ENCODE peak calls at places on chromosomes 3 and 15, in ten cellular contexts. V is stomach, U is epithelial cell of prostate, T is PC-9, G is mammary epithelial cell, Z is GM23248, K is HL-60, Y is tibial nerve, O is pancreas, W is psoas muscle. F is an unnamed sample.

GRCh38 chr3:119293761-119294401 is at the start of gene ARHGAP31:
- DNase-seq in V (peak), U (no peak), T (peak), G (peak), Z (peak), K (peak), Y (peak), O (peak), W (peak), F (peak)

GRCh38 chr15:26891448-26891881 is 24.6 kb downstream of the GABRA5 start:
- DNase-seq in V (peak), U (peak), T (peak), G (peak), Z (peak), K (peak), Y (no peak), O (peak), W (no peak), F (peak)

GRCh38 chr15:88539441-88539840 is 7.0 kb downstream of the DET1 start:
- DNase-seq in V (no peak), U (no peak), T (no peak), G (no peak), Z (no peak), K (no peak), Y (no peak), O (no peak), W (no peak), F (no peak)

GRCh38 chr3:50139718-50140423 is 15.3 kb upstream of the SEMA3F start:
- DNase-seq in V (no peak), U (no peak), T (no peak), G (no peak), Z (no peak), K (no peak), Y (no peak), O (no peak), W (no peak), F (no peak)

GRCh38 chr15:36401586-36401966 is 177.8 kb upstream of the CDIN1 start:
- DNase-seq in V (no peak), U (no peak), T (no peak), G (no peak), Z (no peak), K (no peak), Y (no peak), O (no peak), W (no peak), F (no peak)

GRCh38 chr3:27302891-27303290 is 66.3 kb downstream of the NEK10 start:
- DNase-seq in V (no peak), U (no peak), T (no peak), G (no peak), Z (no peak), K (no peak), Y (no peak), O (no peak), W (no peak), F (no peak)

GRCh38 chr3:25508433-25508832 is 80.4 kb downstream of the RARB start:
- DNase-seq in V (no peak), U (no peak), T (no peak), G (no peak), Z (no peak), K (no peak), Y (no peak), O (no peak), W (no peak), F (no peak)

GRCh38 chr3:95037927-95038326 is 975.1 kb downstream of the NSUN3 start:
- DNase-seq in V (no peak), U (no peak), T (no peak), G (no peak), Z (no peak), K (peak), Y (no peak), O (no peak), W (no peak), F (no peak)

GRCh38 chr3:177561769-177562360 is 364.6 kb upstream of the TBL1XR1 start:
- DNase-seq in V (no peak), U (no peak), T (no peak), G (no peak), Z (no peak), K (no peak), Y (no peak), O (no peak), W (no peak), F (no peak)

GRCh38 chr3:7062714-7063113 is 201.8 kb downstream of the GRM7 start:
- DNase-seq in V (no peak), U (no peak), T (no peak), G (no peak), Z (no peak), K (no peak), Y (no peak), O (no peak), W (no peak), F (no peak)

GRCh38 chr3:133575121-133575520 is 1.6 kb downstream of the CDV3 start:
- DNase-seq in V (no peak), U (no peak), T (no peak), G (peak), Z (peak), K (no peak), Y (no peak), O (no peak), W (no peak), F (no peak)

GRCh38 chr3:100108464-100109079 is 5.7 kb downstream of the FILIP1L start:
- DNase-seq in V (no peak), U (no peak), T (no peak), G (no peak), Z (no peak), K (no peak), Y (no peak), O (no peak), W (no peak), F (no peak)

GRCh38 chr3:52707585-52707984 is 1.7 kb downstream of the SPCS1 start:
- DNase-seq in V (no peak), U (no peak), T (no peak), G (no peak), Z (no peak), K (no peak), Y (no peak), O (no peak), W (no peak), F (no peak)

GRCh38 chr15:70387086-70387485 is 289.4 kb upstream of the TLE3 start:
- DNase-seq in V (no peak), U (no peak), T (no peak), G (no peak), Z (no peak), K (no peak), Y (no peak), O (no peak), W (no peak), F (no peak)

GRCh38 chr3:144923051-144923450 is 951.4 kb downstream of the DIPK2A start:
- DNase-seq in V (no peak), U (no peak), T (no peak), G (no peak), Z (no peak), K (no peak), Y (no peak), O (no peak), W (no peak), F (no peak)

GRCh38 chr3:43389388-43390254 is 103.3 kb downstream of the SNRK start:
- DNase-seq in V (peak), U (peak), T (no peak), G (peak), Z (no peak), K (peak), Y (no peak), O (no peak), W (no peak), F (no peak)

GRCh38 chr15:90016721-90017120 is 15.6 kb downstream of the ZNF710 start:
- DNase-seq in V (peak), U (no peak), T (no peak), G (no peak), Z (no peak), K (no peak), Y (no peak), O (peak), W (no peak), F (no peak)

GRCh38 chr3:196867507-196868296 is at the start of gene SENP5:
- DNase-seq in V (peak), U (peak), T (peak), G (peak), Z (peak), K (peak), Y (peak), O (peak), W (peak), F (peak)

GRCh38 chr3:25508901-25509300 is 80.8 kb downstream of the RARB start:
- DNase-seq in V (no peak), U (peak), T (no peak), G (peak), Z (peak), K (no peak), Y (no peak), O (no peak), W (no peak), F (no peak)

GRCh38 chr3:56131976-56132590 is 336.2 kb downstream of the ERC2 start:
- DNase-seq in V (no peak), U (peak), T (peak), G (peak), Z (peak), K (no peak), Y (no peak), O (no peak), W (peak), F (peak)

GRCh38 chr15:49328941-49329340 is 94.1 kb upstream of the FGF7 start:
- DNase-seq in V (no peak), U (no peak), T (no peak), G (no peak), Z (no peak), K (no peak), Y (no peak), O (no peak), W (no peak), F (no peak)

GRCh38 chr3:853489-853888 is 239.3 kb upstream of the CNTN6 start:
- DNase-seq in V (no peak), U (no peak), T (no peak), G (no peak), Z (no peak), K (no peak), Y (no peak), O (no peak), W (no peak), F (no peak)

DNA sequence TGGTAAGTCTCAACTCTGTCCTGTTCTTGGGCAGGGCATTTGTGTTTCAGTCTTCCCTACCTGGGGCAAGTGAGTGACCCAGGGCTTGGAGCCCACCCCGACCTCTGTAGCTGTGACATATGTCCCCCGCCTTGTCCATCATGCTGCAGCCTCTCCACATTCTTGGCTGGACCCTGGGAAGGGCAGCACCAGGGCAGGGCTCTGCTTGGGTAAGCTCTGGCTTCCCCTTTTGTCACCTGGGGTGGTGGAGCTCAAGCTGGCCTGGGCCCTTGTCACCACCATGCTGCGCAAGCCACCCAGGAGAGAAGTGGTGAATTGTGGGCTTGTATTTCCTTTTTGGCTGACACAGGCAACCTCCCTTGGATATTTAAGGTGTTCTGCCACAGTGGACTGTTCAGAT is 29.3 kb downstream of the SPSB4 start:
- DNase-seq in V (no peak), U (no peak), T (no peak), G (no peak), Z (no peak), K (peak), Y (no peak), O (peak), W (no peak), F (no peak)
- H3K27ac ChIP-seq in V (no peak), U (no peak), T (no peak), G (no peak), Z (no peak), K (no peak), Y (no peak), O (no peak), W (no peak), F (no peak)

GRCh38 chr15:99506399-99506798 is 59.4 kb upstream of the MEF2A start:
- DNase-seq in V (no peak), U (no peak), T (no peak), G (no peak), Z (no peak), K (no peak), Y (no peak), O (no peak), W (no peak), F (no peak)
- H3K27ac ChIP-seq in V (no peak), U (no peak), T (no peak), G (no peak), Z (no peak), K (no peak), Y (no peak), O (no peak), W (peak), F (no peak)

GRCh38 chr15:81033508-81033907 is 32.8 kb downstream of the TLNRD1 start:
- DNase-seq in V (no peak), U (no peak), T (no peak), G (no peak), Z (no peak), K (no peak), Y (no peak), O (no peak), W (no peak), F (no peak)
- H3K27ac ChIP-seq in V (peak), U (no peak), T (no peak), G (no peak), Z (no peak), K (no peak), Y (no peak), O (peak), W (no peak), F (no peak)

GRCh38 chr3:15038306-15038705 is 26.8 kb downstream of the MRPS25 start:
- DNase-seq in V (no peak), U (no peak), T (no peak), G (no peak), Z (no peak), K (no peak), Y (no peak), O (no peak), W (no peak), F (no peak)

GRCh38 chr3:15029625-15030024 is 35.5 kb downstream of the MRPS25 start:
- DNase-seq in V (no peak), U (no peak), T (no peak), G (no peak), Z (no peak), K (no peak), Y (no peak), O (no peak), W (no peak), F (no peak)

GRCh38 chr3:15033103-15033502 is 32.0 kb downstream of the MRPS25 start:
- DNase-seq in V (no peak), U (no peak), T (no peak), G (no peak), Z (no peak), K (no peak), Y (no peak), O (no peak), W (no peak), F (no peak)

GRCh38 chr3:15032650-15033049 is 32.5 kb downstream of the MRPS25 start:
- DNase-seq in V (no peak), U (no peak), T (no peak), G (no peak), Z (peak), K (no peak), Y (no peak), O (no peak), W (no peak), F (no peak)
- H3K27ac ChIP-seq in V (no peak), U (no peak), T (no peak), G (no peak), Z (no peak), K (no peak), Y (no peak), O (no peak), W (peak), F (no peak)

GRCh38 chr15:22978691-22979068 is 1.5 kb downstream of the CYFIP1 start:
- DNase-seq in V (no peak), U (no peak), T (no peak), G (no peak), Z (no peak), K (no peak), Y (no peak), O (no peak), W (no peak), F (no peak)

GRCh38 chr15:22979069-22979698 is 984 bp downstream of the CYFIP1 start:
- DNase-seq in V (peak), U (no peak), T (peak), G (peak), Z (peak), K (peak), Y (no peak), O (peak), W (peak), F (no peak)

GRCh38 chr15:22981336-22981840 is 1.2 kb upstream of the CYFIP1 start:
- DNase-seq in V (no peak), U (no peak), T (no peak), G (no peak), Z (no peak), K (no peak), Y (no peak), O (no peak), W (no peak), F (no peak)

GRCh38 chr15:22979699-22980188 is 424 bp downstream of the CYFIP1 start:
- DNase-seq in V (no peak), U (no peak), T (peak), G (peak), Z (peak), K (no peak), Y (no peak), O (peak), W (peak), F (no peak)

DNA sequence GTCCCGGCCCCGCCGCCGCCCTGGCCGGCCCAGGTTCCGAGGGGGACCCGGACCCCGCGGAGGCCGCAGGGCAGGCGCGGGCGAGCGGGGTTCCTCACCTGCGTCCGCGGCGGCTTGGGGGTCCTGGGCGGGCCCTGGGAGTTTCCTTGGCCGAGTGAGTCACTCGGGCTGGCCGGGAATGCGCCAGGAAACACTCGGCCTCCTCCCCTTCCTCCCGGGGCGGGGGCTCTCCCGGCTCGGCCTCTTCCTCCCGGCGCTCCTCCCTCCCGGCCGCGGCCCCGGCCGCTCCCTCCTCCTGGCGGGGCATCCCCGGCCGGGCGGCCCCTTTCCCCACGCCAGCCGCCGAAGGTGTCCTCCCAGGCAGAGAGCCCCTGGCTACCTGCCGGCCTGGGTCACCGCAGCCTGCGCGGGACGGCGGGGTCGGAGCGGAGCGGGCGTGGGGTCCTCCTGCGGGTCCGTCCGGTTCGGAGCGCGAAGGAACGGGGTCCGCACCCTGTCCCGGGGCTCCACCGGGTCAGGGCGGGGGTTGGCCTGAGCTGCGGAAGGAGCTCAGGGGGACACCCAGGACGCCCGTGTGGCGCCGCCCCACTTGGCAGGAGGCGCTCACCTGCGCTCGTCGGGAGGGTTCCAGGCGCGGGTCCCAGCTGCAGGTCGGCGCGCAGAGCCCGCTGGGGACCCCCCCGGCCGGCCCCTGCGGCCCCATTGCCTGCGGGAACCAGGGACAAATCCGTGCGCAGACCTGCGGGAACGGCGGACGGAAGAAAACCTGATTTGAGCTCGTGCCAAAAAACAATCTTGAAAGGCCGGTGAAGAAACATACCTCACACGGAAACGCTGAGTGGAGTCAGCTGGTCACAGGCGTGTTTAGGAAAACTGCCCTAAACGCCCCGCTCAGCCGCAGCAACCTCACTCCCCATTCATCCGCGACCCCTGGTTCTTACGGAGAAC is at the start of gene CYFIP1:
- DNase-seq in V (peak), U (peak), T (peak), G (peak), Z (peak), K (peak), Y (peak), O (peak), W (peak), F (peak)
- H3K27ac ChIP-seq in V (peak), U (peak), T (peak), G (peak), Z (peak), K (no peak), Y (peak), O (peak), W (peak), F (peak)

GRCh38 chr3:41503998-41504623 is 304.8 kb downstream of the CTNNB1 start:
- DNase-seq in V (no peak), U (no peak), T (no peak), G (no peak), Z (no peak), K (no peak), Y (no peak), O (no peak), W (no peak), F (no peak)
- H3K27ac ChIP-seq in V (no peak), U (no peak), T (no peak), G (no peak), Z (no peak), K (no peak), Y (no peak), O (no peak), W (no peak), F (no peak)

GRCh38 chr3:58095471-58096145 is 87.4 kb downstream of the FLNB start:
- DNase-seq in V (no peak), U (no peak), T (no peak), G (no peak), Z (no peak), K (no peak), Y (no peak), O (no peak), W (no peak), F (no peak)
- H3K27ac ChIP-seq in V (no peak), U (peak), T (no peak), G (no peak), Z (no peak), K (no peak), Y (peak), O (no peak), W (no peak), F (no peak)

DNA sequence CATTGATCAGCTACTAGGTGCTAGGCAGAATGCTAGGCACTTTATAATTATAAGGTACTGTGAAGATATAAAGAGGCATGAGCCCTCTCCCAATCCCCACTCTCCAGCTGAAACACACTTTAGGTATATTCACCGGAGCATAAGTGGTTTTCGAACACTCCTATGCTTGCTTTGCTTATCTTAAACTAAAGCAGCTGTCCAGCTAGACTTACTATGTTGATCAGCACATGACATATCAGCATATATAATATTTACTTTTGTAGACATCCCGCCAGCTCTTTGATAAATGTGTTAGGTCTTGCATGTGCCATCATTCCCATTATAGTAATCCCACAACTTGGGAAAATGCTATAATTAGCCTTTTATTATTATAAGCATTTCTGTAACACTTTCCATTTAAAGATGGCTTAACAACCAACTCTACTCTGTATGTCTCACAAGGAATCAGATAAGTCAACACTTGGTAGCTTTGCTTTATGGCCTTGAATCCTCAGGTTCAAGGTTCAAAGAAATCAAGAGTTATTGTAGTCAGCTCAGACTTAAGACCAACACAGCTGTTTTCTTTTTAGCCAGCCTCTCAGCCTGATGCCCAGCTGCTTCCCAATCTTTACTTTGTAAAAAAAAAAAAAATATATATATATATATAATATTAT is 104.4 kb downstream of the THRB start:
- DNase-seq in V (no peak), U (no peak), T (no peak), G (no peak), Z (no peak), K (no peak), Y (no peak), O (no peak), W (no peak), F (no peak)
- H3K27ac ChIP-seq in V (no peak), U (peak), T (peak), G (no peak), Z (no peak), K (no peak), Y (no peak), O (peak), W (peak), F (no peak)

GRCh38 chr3:16335772-16336621 is 71.0 kb downstream of the OXNAD1 start:
- DNase-seq in V (no peak), U (no peak), T (no peak), G (no peak), Z (no peak), K (no peak), Y (no peak), O (no peak), W (no peak), F (no peak)
- H3K27ac ChIP-seq in V (no peak), U (no peak), T (no peak), G (no peak), Z (no peak), K (no peak), Y (no peak), O (no peak), W (no peak), F (no peak)